ENCODE peak calls at places on chromosomes 12 and 14, in eight cellular contexts. One of them, this sample, is unnamed.

GRCh38 chr14:27050195-27050594 is 452.4 kb upstream of the NOVA1 start:
- DNase-seq in cardiac fibroblast: no peak
- DNase-seq in sigmoid colon: no peak
- DNase-seq in WTC11: no peak
- DNase-seq in BE2C: no peak
- DNase-seq in uterus: no peak
- DNase-seq in activated B cell treated with CpG ODN at 0.5 μM for 24 hours: no peak
- DNase-seq in nephron progenitor cell: no peak
- DNase-seq in this sample: no peak

GRCh38 chr14:33711761-33712160 is 239.1 kb downstream of the EGLN3 start:
- DNase-seq in activated B cell treated with CpG ODN at 0.5 μM for 24 hours: no peak
- DNase-seq in uterus: no peak
- DNase-seq in nephron progenitor cell: no peak
- DNase-seq in cardiac fibroblast: no peak
- DNase-seq in WTC11: no peak
- DNase-seq in sigmoid colon: no peak
- DNase-seq in BE2C: no peak
- DNase-seq in this sample: no peak

GRCh38 chr12:20629414-20630156 is 65.5 kb upstream of the SLCO1C1 start:
- DNase-seq in WTC11: no peak
- DNase-seq in nephron progenitor cell: no peak
- DNase-seq in activated B cell treated with CpG ODN at 0.5 μM for 24 hours: no peak
- DNase-seq in uterus: no peak
- DNase-seq in BE2C: no peak
- DNase-seq in cardiac fibroblast: peak
- DNase-seq in sigmoid colon: no peak
- DNase-seq in this sample: no peak

GRCh38 chr14:88834883-88835431 is 10.5 kb downstream of the TTC8 start:
- DNase-seq in sigmoid colon: no peak
- DNase-seq in nephron progenitor cell: no peak
- DNase-seq in BE2C: no peak
- DNase-seq in WTC11: no peak
- DNase-seq in cardiac fibroblast: peak
- DNase-seq in activated B cell treated with CpG ODN at 0.5 μM for 24 hours: no peak
- DNase-seq in uterus: no peak
- DNase-seq in this sample: no peak

GRCh38 chr12:92408072-92408900 is 262.6 kb upstream of the BTG1 start:
- DNase-seq in nephron progenitor cell: peak
- DNase-seq in BE2C: peak
- DNase-seq in cardiac fibroblast: peak
- DNase-seq in sigmoid colon: no peak
- DNase-seq in activated B cell treated with CpG ODN at 0.5 μM for 24 hours: no peak
- DNase-seq in uterus: no peak
- DNase-seq in WTC11: peak
- DNase-seq in this sample: peak

GRCh38 chr12:95218164-95218851 is 701 bp downstream of the VEZT start:
- DNase-seq in cardiac fibroblast: peak
- DNase-seq in WTC11: no peak
- DNase-seq in BE2C: no peak
- DNase-seq in sigmoid colon: no peak
- DNase-seq in nephron progenitor cell: no peak
- DNase-seq in activated B cell treated with CpG ODN at 0.5 μM for 24 hours: no peak
- DNase-seq in uterus: no peak
- DNase-seq in this sample: peak

GRCh38 chr14:63467440-63468072 is 75.6 kb downstream of the PPP2R5E start:
- DNase-seq in activated B cell treated with CpG ODN at 0.5 μM for 24 hours: no peak
- DNase-seq in WTC11: no peak
- DNase-seq in uterus: no peak
- DNase-seq in nephron progenitor cell: no peak
- DNase-seq in sigmoid colon: no peak
- DNase-seq in cardiac fibroblast: no peak
- DNase-seq in BE2C: no peak
- DNase-seq in this sample: no peak

GRCh38 chr14:39383026-39383626 is 49.1 kb downstream of the FBXO33 start:
- DNase-seq in activated B cell treated with CpG ODN at 0.5 μM for 24 hours: no peak
- DNase-seq in sigmoid colon: no peak
- DNase-seq in BE2C: no peak
- DNase-seq in cardiac fibroblast: no peak
- DNase-seq in nephron progenitor cell: no peak
- DNase-seq in uterus: no peak
- DNase-seq in WTC11: no peak
- DNase-seq in this sample: peak

GRCh38 chr12:131082795-131083194 is 129.1 kb downstream of the ADGRD1 start:
- DNase-seq in BE2C: peak
- DNase-seq in cardiac fibroblast: no peak
- DNase-seq in activated B cell treated with CpG ODN at 0.5 μM for 24 hours: no peak
- DNase-seq in uterus: no peak
- DNase-seq in sigmoid colon: no peak
- DNase-seq in WTC11: peak
- DNase-seq in nephron progenitor cell: no peak
- DNase-seq in this sample: no peak

GRCh38 chr12:115710104-115710564 is 567.4 kb downstream of the MED13L start:
- DNase-seq in activated B cell treated with CpG ODN at 0.5 μM for 24 hours: no peak
- DNase-seq in nephron progenitor cell: no peak
- DNase-seq in sigmoid colon: no peak
- DNase-seq in BE2C: peak
- DNase-seq in cardiac fibroblast: peak
- DNase-seq in uterus: peak
- DNase-seq in WTC11: no peak
- DNase-seq in this sample: no peak

GRCh38 chr12:123232807-123233504 is at the start of the genes MPHOSPH9 and MTRFR:
- DNase-seq in WTC11: peak
- DNase-seq in sigmoid colon: peak
- DNase-seq in activated B cell treated with CpG ODN at 0.5 μM for 24 hours: peak
- DNase-seq in uterus: peak
- DNase-seq in cardiac fibroblast: peak
- DNase-seq in nephron progenitor cell: peak
- DNase-seq in BE2C: peak
- DNase-seq in this sample: peak

GRCh38 chr12:66066929-66067281 is 63.6 kb downstream of the LLPH start:
- DNase-seq in cardiac fibroblast: no peak
- DNase-seq in activated B cell treated with CpG ODN at 0.5 μM for 24 hours: no peak
- DNase-seq in WTC11: no peak
- DNase-seq in nephron progenitor cell: no peak
- DNase-seq in BE2C: no peak
- DNase-seq in sigmoid colon: no peak
- DNase-seq in uterus: no peak
- DNase-seq in this sample: no peak

GRCh38 chr12:121391619-121392324 is 8.1 kb upstream of the RNF34 start:
- DNase-seq in sigmoid colon: no peak
- DNase-seq in nephron progenitor cell: no peak
- DNase-seq in WTC11: no peak
- DNase-seq in BE2C: peak
- DNase-seq in cardiac fibroblast: peak
- DNase-seq in activated B cell treated with CpG ODN at 0.5 μM for 24 hours: no peak
- DNase-seq in uterus: peak
- DNase-seq in this sample: peak

GRCh38 chr12:94039914-94040313 is 108.5 kb upstream of the PLXNC1 start:
- DNase-seq in BE2C: no peak
- DNase-seq in WTC11: no peak
- DNase-seq in sigmoid colon: no peak
- DNase-seq in uterus: no peak
- DNase-seq in activated B cell treated with CpG ODN at 0.5 μM for 24 hours: no peak
- DNase-seq in nephron progenitor cell: no peak
- DNase-seq in cardiac fibroblast: peak
- DNase-seq in this sample: no peak

GRCh38 chr14:99121027-99121875 is 150.7 kb downstream of the BCL11B start:
- DNase-seq in sigmoid colon: no peak
- DNase-seq in WTC11: no peak
- DNase-seq in cardiac fibroblast: no peak
- DNase-seq in nephron progenitor cell: no peak
- DNase-seq in activated B cell treated with CpG ODN at 0.5 μM for 24 hours: no peak
- DNase-seq in BE2C: no peak
- DNase-seq in uterus: no peak
- DNase-seq in this sample: no peak

GRCh38 chr12:123971770-123972447 is 722 bp downstream of the CCDC92 start:
- DNase-seq in BE2C: peak
- DNase-seq in activated B cell treated with CpG ODN at 0.5 μM for 24 hours: peak
- DNase-seq in sigmoid colon: peak
- DNase-seq in cardiac fibroblast: no peak
- DNase-seq in nephron progenitor cell: peak
- DNase-seq in WTC11: peak
- DNase-seq in uterus: peak
- DNase-seq in this sample: peak

GRCh38 chr12:105330938-105331804 is 680 bp downstream of the C12orf75 start:
- DNase-seq in activated B cell treated with CpG ODN at 0.5 μM for 24 hours: no peak
- DNase-seq in nephron progenitor cell: peak
- DNase-seq in WTC11: peak
- DNase-seq in cardiac fibroblast: no peak
- DNase-seq in BE2C: peak
- DNase-seq in sigmoid colon: no peak
- DNase-seq in uterus: peak
- DNase-seq in this sample: peak

GRCh38 chr14:101867854-101868253 is 96.5 kb upstream of the DYNC1H1 start:
- DNase-seq in BE2C: no peak
- DNase-seq in cardiac fibroblast: no peak
- DNase-seq in WTC11: no peak
- DNase-seq in sigmoid colon: no peak
- DNase-seq in uterus: no peak
- DNase-seq in nephron progenitor cell: no peak
- DNase-seq in activated B cell treated with CpG ODN at 0.5 μM for 24 hours: no peak
- DNase-seq in this sample: no peak

GRCh38 chr12:2692156-2692555 is 102.6 kb upstream of the FKBP4 start:
- DNase-seq in sigmoid colon: no peak
- DNase-seq in cardiac fibroblast: no peak
- DNase-seq in uterus: no peak
- DNase-seq in WTC11: no peak
- DNase-seq in BE2C: no peak
- DNase-seq in nephron progenitor cell: no peak
- DNase-seq in activated B cell treated with CpG ODN at 0.5 μM for 24 hours: no peak
- DNase-seq in this sample: no peak

GRCh38 chr14:28119849-28120248 is 646.7 kb upstream of the FOXG1 start:
- DNase-seq in uterus: no peak
- DNase-seq in nephron progenitor cell: no peak
- DNase-seq in BE2C: no peak
- DNase-seq in sigmoid colon: no peak
- DNase-seq in cardiac fibroblast: no peak
- DNase-seq in activated B cell treated with CpG ODN at 0.5 μM for 24 hours: no peak
- DNase-seq in WTC11: no peak
- DNase-seq in this sample: no peak

GRCh38 chr12:77947326-77947725 is 116.6 kb downstream of the NAV3 start:
- DNase-seq in sigmoid colon: no peak
- DNase-seq in nephron progenitor cell: no peak
- DNase-seq in BE2C: no peak
- DNase-seq in uterus: no peak
- DNase-seq in activated B cell treated with CpG ODN at 0.5 μM for 24 hours: no peak
- DNase-seq in cardiac fibroblast: peak
- DNase-seq in WTC11: no peak
- DNase-seq in this sample: no peak

GRCh38 chr12:89244536-89244935 is 107.8 kb downstream of the DUSP6 start:
- DNase-seq in WTC11: no peak
- DNase-seq in BE2C: no peak
- DNase-seq in nephron progenitor cell: no peak
- DNase-seq in cardiac fibroblast: peak
- DNase-seq in uterus: no peak
- DNase-seq in sigmoid colon: no peak
- DNase-seq in activated B cell treated with CpG ODN at 0.5 μM for 24 hours: no peak
- DNase-seq in this sample: peak

GRCh38 chr12:59737725-59738463 is 142.1 kb downstream of the SLC16A7 start:
- DNase-seq in uterus: no peak
- DNase-seq in WTC11: no peak
- DNase-seq in cardiac fibroblast: peak
- DNase-seq in activated B cell treated with CpG ODN at 0.5 μM for 24 hours: no peak
- DNase-seq in sigmoid colon: no peak
- DNase-seq in nephron progenitor cell: no peak
- DNase-seq in BE2C: no peak
- DNase-seq in this sample: no peak

DNA sequence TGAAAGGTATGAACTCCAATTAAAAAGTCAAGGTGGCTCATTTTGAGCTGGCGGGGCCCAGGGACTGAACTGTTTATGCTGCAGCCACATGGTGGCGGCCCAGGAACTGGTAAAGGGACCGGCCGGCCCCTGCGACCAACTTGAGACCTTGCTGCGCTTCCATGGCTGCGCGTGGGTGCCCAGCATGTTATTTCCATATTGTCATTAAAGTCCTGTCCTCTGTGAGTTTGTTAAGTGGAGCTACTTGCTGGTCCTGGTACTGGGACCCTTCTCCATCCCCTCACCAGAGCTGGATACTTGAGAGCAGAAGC is 62.3 kb downstream of the BEGAIN start:
- DNase-seq in cardiac fibroblast: peak
- DNase-seq in sigmoid colon: peak
- DNase-seq in activated B cell treated with CpG ODN at 0.5 μM for 24 hours: no peak
- DNase-seq in BE2C: peak
- DNase-seq in uterus: peak
- DNase-seq in WTC11: peak
- DNase-seq in nephron progenitor cell: peak
- DNase-seq in this sample: no peak
- TF ChIP-seq CTCF in cardiac fibroblast: no peak
- TF ChIP-seq CTCF in sigmoid colon: no peak
- TF ChIP-seq CTCF in activated B cell treated with CpG ODN at 0.5 μM for 24 hours: no peak
- TF ChIP-seq CTCF in BE2C: no peak
- TF ChIP-seq CTCF in uterus: no peak
- TF ChIP-seq CTCF in WTC11: peak
- TF ChIP-seq CTCF in nephron progenitor cell: peak
- TF ChIP-seq CTCF in this sample: peak

DNA sequence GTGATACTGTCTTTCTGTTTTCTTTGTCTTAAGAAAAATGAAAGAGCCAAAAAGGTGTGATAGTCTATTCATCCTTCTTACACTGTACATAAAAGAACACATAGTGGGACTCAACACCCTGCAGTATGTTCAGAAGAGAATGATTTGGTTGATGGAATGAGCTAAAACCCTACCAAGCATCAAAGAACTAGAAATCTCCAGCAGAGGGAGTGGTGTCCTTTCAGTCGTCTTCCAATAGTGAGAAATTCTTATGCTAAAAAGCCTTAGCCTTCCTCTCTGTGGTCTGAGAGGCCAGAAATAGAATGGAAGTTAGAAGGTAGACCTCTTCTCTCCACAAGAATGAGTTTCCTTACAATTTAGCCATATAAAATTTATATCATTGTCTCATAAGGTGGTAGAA is 393.4 kb upstream of the SEL1L start:
- DNase-seq in sigmoid colon: no peak
- DNase-seq in uterus: no peak
- DNase-seq in cardiac fibroblast: no peak
- DNase-seq in BE2C: no peak
- DNase-seq in activated B cell treated with CpG ODN at 0.5 μM for 24 hours: no peak
- DNase-seq in WTC11: no peak
- DNase-seq in nephron progenitor cell: no peak
- DNase-seq in this sample: no peak
- TF ChIP-seq CTCF in sigmoid colon: no peak
- TF ChIP-seq CTCF in uterus: no peak
- TF ChIP-seq CTCF in cardiac fibroblast: no peak
- TF ChIP-seq CTCF in BE2C: peak
- TF ChIP-seq CTCF in activated B cell treated with CpG ODN at 0.5 μM for 24 hours: no peak
- TF ChIP-seq CTCF in WTC11: no peak
- TF ChIP-seq CTCF in nephron progenitor cell: peak
- TF ChIP-seq CTCF in this sample: no peak

GRCh38 chr12:9948606-9949286 is 16.6 kb upstream of the CLEC2A start:
- DNase-seq in cardiac fibroblast: no peak
- DNase-seq in WTC11: no peak
- DNase-seq in uterus: no peak
- DNase-seq in BE2C: no peak
- DNase-seq in activated B cell treated with CpG ODN at 0.5 μM for 24 hours: no peak
- DNase-seq in sigmoid colon: no peak
- DNase-seq in nephron progenitor cell: no peak
- DNase-seq in this sample: peak
- TF ChIP-seq CTCF in cardiac fibroblast: no peak
- TF ChIP-seq CTCF in WTC11: no peak
- TF ChIP-seq CTCF in uterus: no peak
- TF ChIP-seq CTCF in BE2C: no peak
- TF ChIP-seq CTCF in activated B cell treated with CpG ODN at 0.5 μM for 24 hours: no peak
- TF ChIP-seq CTCF in sigmoid colon: no peak
- TF ChIP-seq CTCF in nephron progenitor cell: no peak
- TF ChIP-seq CTCF in this sample: no peak

GRCh38 chr14:71142375-71143038 is 235.2 kb downstream of the PCNX1 start:
- DNase-seq in nephron progenitor cell: no peak
- DNase-seq in uterus: no peak
- DNase-seq in sigmoid colon: no peak
- DNase-seq in BE2C: no peak
- DNase-seq in WTC11: no peak
- DNase-seq in activated B cell treated with CpG ODN at 0.5 μM for 24 hours: no peak
- DNase-seq in cardiac fibroblast: peak
- DNase-seq in this sample: peak
- TF ChIP-seq CTCF in nephron progenitor cell: no peak
- TF ChIP-seq CTCF in uterus: no peak
- TF ChIP-seq CTCF in sigmoid colon: no peak
- TF ChIP-seq CTCF in BE2C: no peak
- TF ChIP-seq CTCF in WTC11: no peak
- TF ChIP-seq CTCF in activated B cell treated with CpG ODN at 0.5 μM for 24 hours: no peak
- TF ChIP-seq CTCF in cardiac fibroblast: no peak
- TF ChIP-seq CTCF in this sample: no peak

This sample was measured in GM06990.